ENCODE peak calls at places on chromosomes 6 and 20, in seven cellular contexts. L is cardiac muscle cell; X is AG09309; S is mucosa of descending colon; M is CD8-positive, alpha-beta T cell; E is neural progenitor cell; G is PC-3. A is an unnamed sample.

GRCh38 chr6:170230520-170231390 is 60.1 kb downstream of the DLL1 start:
- DNase-seq in X (no peak), L (no peak), E (no peak), M (no peak), G (no peak), S (no peak), A (no peak)

GRCh38 chr20:52859156-52859887 is 112.8 kb upstream of the TSHZ2 start:
- DNase-seq in G (peak; percentile 11), E (peak; percentile 16), X (no peak), L (peak; percentile 75), S (no peak), M (no peak), A (peak; percentile 5)

GRCh38 chr20:63553251-63553932 is 567 bp upstream of the FNDC11 start:
- DNase-seq in L (peak; percentile 81), G (peak; percentile 83), X (no peak), S (peak; percentile 79), M (peak; percentile 86), E (peak; percentile 95), A (peak; percentile 36)

GRCh38 chr20:32830437-32830836 is 10.7 kb downstream of the MAPRE1 start:
- DNase-seq in L (peak; percentile 74), G (no peak), E (no peak), S (peak; percentile 32), X (no peak), M (no peak), A (no peak)

GRCh38 chr20:56964886-56965285 is 301.6 kb downstream of the BMP7 start:
- DNase-seq in X (no peak), S (no peak), M (no peak), G (peak; percentile 54), E (no peak), L (no peak), A (no peak)

GRCh38 chr20:44615876-44616603 is 33.7 kb downstream of the PKIG start:
- DNase-seq in E (no peak), L (no peak), G (no peak), M (no peak), S (no peak), X (no peak), A (no peak)

GRCh38 chr6:156555117-156555516 is 222.1 kb upstream of the ARID1B start:
- DNase-seq in X (no peak), S (no peak), G (peak; percentile 16), L (no peak), E (no peak), M (no peak), A (no peak)

GRCh38 chr6:41488392-41489129 is 57.6 kb upstream of the FOXP4 start:
- DNase-seq in M (no peak), E (peak; percentile 80), G (no peak), X (no peak), S (peak; percentile 14), L (peak; percentile 89), A (peak; percentile 75)

GRCh38 chr6:161440299-161440698 is 166.4 kb upstream of the AGPAT4 start:
- DNase-seq in M (no peak), L (no peak), S (no peak), X (no peak), E (no peak), G (no peak), A (no peak)

GRCh38 chr20:63378626-63379025 is 17.5 kb upstream of the CHRNA4 start:
- DNase-seq in X (no peak), L (no peak), E (peak; percentile 85), G (no peak), M (no peak), S (no peak), A (no peak)

GRCh38 chr6:163513570-163514166 is 99.2 kb downstream of the QKI start:
- DNase-seq in S (no peak), M (no peak), E (no peak), L (no peak), X (no peak), G (no peak), A (no peak)

GRCh38 chr20:21235346-21235712 is 67.8 kb upstream of the XRN2 start:
- DNase-seq in L (no peak), M (no peak), S (no peak), G (no peak), E (peak; percentile 86), X (no peak), A (no peak)

GRCh38 chr20:6121504-6121903 is 1.3 kb downstream of the FERMT1 start:
- DNase-seq in X (no peak), G (peak; percentile 19), S (no peak), E (no peak), M (no peak), L (no peak), A (no peak)

GRCh38 chr20:8121666-8122065 is 10.4 kb upstream of the PLCB1 start:
- DNase-seq in L (no peak), E (no peak), S (no peak), X (no peak), G (peak; percentile 66), M (no peak), A (no peak)

GRCh38 chr6:37373822-37374514 is 20.2 kb downstream of the RNF8 start:
- DNase-seq in M (no peak), X (no peak), E (no peak), L (peak; percentile 55), S (no peak), G (no peak), A (peak; percentile 9)

GRCh38 chr6:37368961-37369320 is 15.2 kb downstream of the RNF8 start:
- DNase-seq in G (no peak), S (no peak), E (no peak), M (no peak), L (no peak), X (no peak), A (no peak)

GRCh38 chr6:37369321-37370196 is 15.8 kb downstream of the RNF8 start:
- DNase-seq in L (peak; percentile 54), X (no peak), G (peak; percentile 50), E (no peak), M (no peak), S (no peak), A (no peak)

GRCh38 chr6:37372116-37372515 is 18.3 kb downstream of the RNF8 start:
- DNase-seq in M (no peak), G (peak; percentile 6), L (no peak), S (no peak), X (no peak), E (no peak), A (no peak)

DNA sequence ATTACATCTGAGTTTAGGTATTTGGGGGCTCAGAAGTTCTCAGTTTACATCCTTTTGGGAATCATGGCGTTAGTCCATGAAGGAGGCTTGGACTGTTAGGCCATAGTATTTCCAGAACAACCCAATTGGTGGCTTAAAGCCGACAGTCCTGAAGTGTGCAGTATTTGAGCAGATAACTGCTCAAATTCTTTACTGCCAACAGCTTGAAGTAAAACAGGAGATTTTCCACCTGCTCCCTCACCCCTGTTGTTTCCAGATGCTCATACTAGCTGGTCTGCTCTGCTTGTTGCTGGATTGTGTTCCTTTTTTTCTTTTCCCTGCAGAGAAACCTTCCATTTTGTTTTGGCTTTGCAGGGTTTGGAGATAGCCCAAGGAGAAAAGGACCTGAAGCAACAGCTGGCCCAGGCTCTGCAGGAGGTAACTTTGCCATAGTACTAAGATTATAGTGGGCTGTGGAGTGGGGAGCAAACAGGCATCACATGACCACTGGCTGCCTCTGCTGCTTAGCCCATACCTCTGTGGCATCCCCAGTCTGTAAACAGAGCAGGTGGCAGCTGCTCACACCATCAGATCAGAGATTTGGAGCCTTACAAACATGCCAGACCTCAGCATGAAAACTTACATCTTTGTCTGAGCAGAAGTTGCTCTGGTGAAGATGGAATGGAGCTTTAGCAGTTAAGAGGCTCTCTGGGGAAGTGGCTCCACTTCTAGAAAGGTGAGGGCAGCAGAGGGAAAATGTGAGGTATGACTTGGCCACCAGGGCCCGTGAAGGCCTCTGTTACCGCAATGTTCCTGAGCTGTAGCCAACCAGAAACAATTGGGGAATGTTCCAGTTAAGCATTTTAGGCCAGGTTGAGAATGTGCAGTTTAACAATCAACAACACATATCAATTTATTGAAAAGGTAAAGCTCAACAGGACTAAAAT is 17.6 kb downstream of the RNF8 start:
- DNase-seq in M (no peak), L (peak; percentile 35), S (no peak), G (no peak), E (no peak), X (no peak), A (no peak)
- TF ChIP-seq CTCF in M (no peak), L (no peak), S (no peak), G (no peak), E (no peak), X (no peak), A (no peak)

GRCh38 chr20:652611-653109 is 340 bp downstream of the SRXN1 start:
- DNase-seq in M (peak; percentile 18), E (no peak), G (peak; percentile 31), X (no peak), L (peak; percentile 60), S (peak; percentile 25), A (no peak)
- H3K4me3 ChIP-seq in M (peak overlapping the region; percentile 34), E (peak overlapping the region; percentile 55), G (peak overlapping the region; percentile 94), X (peak overlapping the region; percentile 98), L (peak overlapping the region; percentile 33), S (peak overlapping the region; percentile 48), A (peak overlapping the region; percentile 78)

GRCh38 chr6:148392611-148393160 is 50.0 kb downstream of the SASH1 start:
- DNase-seq in M (no peak), S (no peak), X (no peak), E (no peak), G (no peak), L (no peak), A (no peak)

GRCh38 chr6:148396926-148397325 is 54.3 kb downstream of the SASH1 start:
- DNase-seq in M (no peak), E (no peak), S (no peak), G (no peak), X (no peak), L (no peak), A (no peak)

GRCh38 chr6:148398244-148398643 is 55.6 kb downstream of the SASH1 start:
- DNase-seq in E (no peak), X (no peak), L (no peak), S (no peak), M (no peak), G (no peak), A (no peak)

GRCh38 chr6:148396411-148396810 is 53.8 kb downstream of the SASH1 start:
- DNase-seq in M (no peak), G (no peak), S (no peak), X (no peak), L (no peak), E (no peak), A (no peak)

DNA sequence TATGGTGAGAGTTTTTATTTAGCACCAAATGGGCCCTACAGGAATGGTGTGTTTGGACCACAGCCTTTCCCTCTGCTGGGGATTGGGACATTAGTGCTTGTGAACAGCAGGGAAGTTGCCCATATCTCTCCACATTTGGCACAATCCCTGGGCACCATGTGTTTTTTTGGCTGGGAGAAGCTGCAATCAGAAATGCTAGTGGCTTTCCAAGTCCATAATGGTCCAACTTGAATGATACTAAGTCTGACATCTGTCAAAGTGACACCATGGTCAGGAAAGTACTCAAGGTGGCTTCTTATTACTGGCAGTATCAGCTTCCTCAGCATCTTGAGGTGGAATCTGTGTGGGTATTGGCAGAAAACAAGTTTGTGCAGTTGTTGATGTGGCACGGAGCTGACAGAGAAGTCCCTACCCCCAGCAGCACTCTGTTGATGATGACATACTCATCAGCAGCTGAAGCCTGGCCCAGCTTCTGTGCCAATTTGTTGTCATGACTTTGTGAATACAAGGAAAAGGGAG is 53.0 kb downstream of the SASH1 start:
- DNase-seq in S (no peak), G (no peak), E (no peak), L (no peak), M (no peak), X (no peak), A (no peak)
- TF ChIP-seq CTCF in S (no peak), G (no peak), E (no peak), L (no peak), M (no peak), X (no peak), A (no peak)

DNA sequence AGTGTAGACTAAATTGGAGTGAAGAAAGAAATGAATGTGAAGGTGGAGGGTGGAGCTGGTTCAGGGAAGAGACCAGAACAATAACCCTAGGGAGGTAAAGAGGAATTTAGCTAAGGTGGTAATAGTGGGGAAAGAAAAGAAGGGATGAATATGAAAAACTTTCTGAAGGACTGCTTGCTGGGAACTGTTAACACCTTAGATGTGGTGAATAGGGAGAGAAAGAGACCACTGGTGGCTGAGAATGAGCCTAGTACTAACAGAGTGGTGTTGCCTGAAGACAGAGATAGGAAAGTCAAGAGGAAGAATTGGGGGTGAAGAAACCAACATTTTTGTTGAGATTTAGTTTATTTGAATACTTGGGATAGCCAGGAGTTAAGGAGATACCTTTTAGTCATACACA is 78.4 kb upstream of the HS3ST5 start:
- DNase-seq in L (no peak), M (no peak), X (no peak), E (no peak), S (no peak), G (no peak), A (no peak)
- H3K4me3 ChIP-seq in L (no peak overlapping the region), M (no peak overlapping the region), X (no peak overlapping the region), E (no peak overlapping the region), S (no peak overlapping the region), G (no peak overlapping the region), A (no peak overlapping the region)

A was measured in astrocyte of the cerebellum.